ENCODE peak calls at places on chromosomes 7 and 10, in six cellular contexts. One of them, this sample, is unnamed.

GRCh38 chr10:56874950-56875349 is 513.9 kb upstream of the ZWINT start:
- DNase-seq in SW 1271: no peak
- DNase-seq in GM12892: no peak
- DNase-seq in stimulated activated CD4-positive, alpha-beta T cell treated with anti-CD3 and anti-CD28 coated beads, Interleukin-1b, Interleukin-23, amount 100 ng/mL, for 4 hours: no peak
- DNase-seq in HEK293T: no peak
- DNase-seq in AG08395: no peak
- DNase-seq in this sample: no peak

GRCh38 chr7:142553216-142553615 is 196.1 kb upstream of the PRSS1 start:
- DNase-seq in AG08395: peak; percentile 62
- DNase-seq in HEK293T: no peak
- DNase-seq in stimulated activated CD4-positive, alpha-beta T cell treated with anti-CD3 and anti-CD28 coated beads, Interleukin-1b, Interleukin-23, amount 100 ng/mL, for 4 hours: no peak
- DNase-seq in SW 1271: no peak
- DNase-seq in GM12892: no peak
- DNase-seq in this sample: no peak

GRCh38 chr7:79434098-79434497 is 19.4 kb downstream of the MAGI2 start:
- DNase-seq in SW 1271: no peak
- DNase-seq in stimulated activated CD4-positive, alpha-beta T cell treated with anti-CD3 and anti-CD28 coated beads, Interleukin-1b, Interleukin-23, amount 100 ng/mL, for 4 hours: no peak
- DNase-seq in GM12892: no peak
- DNase-seq in AG08395: peak; percentile 36
- DNase-seq in HEK293T: no peak
- DNase-seq in this sample: no peak

GRCh38 chr10:86687750-86688149 is 19.4 kb downstream of the LDB3 start:
- DNase-seq in HEK293T: no peak
- DNase-seq in stimulated activated CD4-positive, alpha-beta T cell treated with anti-CD3 and anti-CD28 coated beads, Interleukin-1b, Interleukin-23, amount 100 ng/mL, for 4 hours: no peak
- DNase-seq in GM12892: no peak
- DNase-seq in SW 1271: no peak
- DNase-seq in AG08395: peak; percentile 75
- DNase-seq in this sample: no peak

GRCh38 chr10:26879744-26880143 is 19.0 kb upstream of the ABI1 start:
- DNase-seq in HEK293T: no peak
- DNase-seq in stimulated activated CD4-positive, alpha-beta T cell treated with anti-CD3 and anti-CD28 coated beads, Interleukin-1b, Interleukin-23, amount 100 ng/mL, for 4 hours: no peak
- DNase-seq in SW 1271: no peak
- DNase-seq in AG08395: no peak
- DNase-seq in GM12892: no peak
- DNase-seq in this sample: peak; percentile 67

GRCh38 chr10:103967433-103968142 is 648 bp downstream of the SLK start:
- DNase-seq in AG08395: peak; percentile 65
- DNase-seq in GM12892: peak; percentile 32
- DNase-seq in SW 1271: peak; percentile 49
- DNase-seq in HEK293T: peak; percentile 53
- DNase-seq in stimulated activated CD4-positive, alpha-beta T cell treated with anti-CD3 and anti-CD28 coated beads, Interleukin-1b, Interleukin-23, amount 100 ng/mL, for 4 hours: no peak
- DNase-seq in this sample: peak; percentile 71

GRCh38 chr7:84735021-84735420 is 451.8 kb downstream of the SEMA3D start:
- DNase-seq in GM12892: no peak
- DNase-seq in HEK293T: no peak
- DNase-seq in SW 1271: no peak
- DNase-seq in AG08395: no peak
- DNase-seq in stimulated activated CD4-positive, alpha-beta T cell treated with anti-CD3 and anti-CD28 coated beads, Interleukin-1b, Interleukin-23, amount 100 ng/mL, for 4 hours: no peak
- DNase-seq in this sample: no peak

GRCh38 chr7:98414205-98414900 is 13.5 kb upstream of the BAIAP2L1 start:
- DNase-seq in SW 1271: no peak
- DNase-seq in AG08395: no peak
- DNase-seq in GM12892: no peak
- DNase-seq in stimulated activated CD4-positive, alpha-beta T cell treated with anti-CD3 and anti-CD28 coated beads, Interleukin-1b, Interleukin-23, amount 100 ng/mL, for 4 hours: no peak
- DNase-seq in HEK293T: no peak
- DNase-seq in this sample: no peak

GRCh38 chr10:104255244-104255981 is 721 bp downstream of the GSTO1 start:
- DNase-seq in GM12892: no peak
- DNase-seq in stimulated activated CD4-positive, alpha-beta T cell treated with anti-CD3 and anti-CD28 coated beads, Interleukin-1b, Interleukin-23, amount 100 ng/mL, for 4 hours: no peak
- DNase-seq in AG08395: peak; percentile 79
- DNase-seq in SW 1271: peak; percentile 58
- DNase-seq in HEK293T: no peak
- DNase-seq in this sample: peak; percentile 58

GRCh38 chr10:111077715-111078504 is 1.1 kb downstream of the ADRA2A start:
- DNase-seq in stimulated activated CD4-positive, alpha-beta T cell treated with anti-CD3 and anti-CD28 coated beads, Interleukin-1b, Interleukin-23, amount 100 ng/mL, for 4 hours: no peak
- DNase-seq in SW 1271: no peak
- DNase-seq in HEK293T: peak; percentile 3
- DNase-seq in AG08395: peak; percentile 34
- DNase-seq in GM12892: no peak
- DNase-seq in this sample: no peak

GRCh38 chr7:157366722-157367121 is 29.9 kb downstream of the DNAJB6 start:
- DNase-seq in HEK293T: no peak
- DNase-seq in stimulated activated CD4-positive, alpha-beta T cell treated with anti-CD3 and anti-CD28 coated beads, Interleukin-1b, Interleukin-23, amount 100 ng/mL, for 4 hours: no peak
- DNase-seq in SW 1271: no peak
- DNase-seq in AG08395: no peak
- DNase-seq in GM12892: no peak
- DNase-seq in this sample: no peak

GRCh38 chr10:63765126-63765525 is 243.9 kb downstream of the REEP3 start:
- DNase-seq in HEK293T: no peak
- DNase-seq in SW 1271: no peak
- DNase-seq in stimulated activated CD4-positive, alpha-beta T cell treated with anti-CD3 and anti-CD28 coated beads, Interleukin-1b, Interleukin-23, amount 100 ng/mL, for 4 hours: no peak
- DNase-seq in AG08395: peak; percentile 56
- DNase-seq in GM12892: no peak
- DNase-seq in this sample: no peak

GRCh38 chr10:5976689-5977470 is 463 bp downstream of the IL15RA start:
- DNase-seq in GM12892: no peak
- DNase-seq in SW 1271: peak; percentile 11
- DNase-seq in stimulated activated CD4-positive, alpha-beta T cell treated with anti-CD3 and anti-CD28 coated beads, Interleukin-1b, Interleukin-23, amount 100 ng/mL, for 4 hours: peak; percentile 15
- DNase-seq in HEK293T: peak; percentile 41
- DNase-seq in AG08395: no peak
- DNase-seq in this sample: peak; percentile 45

GRCh38 chr10:1393481-1393880 is 337.3 kb downstream of the WDR37 start:
- DNase-seq in SW 1271: no peak
- DNase-seq in AG08395: no peak
- DNase-seq in GM12892: no peak
- DNase-seq in HEK293T: no peak
- DNase-seq in stimulated activated CD4-positive, alpha-beta T cell treated with anti-CD3 and anti-CD28 coated beads, Interleukin-1b, Interleukin-23, amount 100 ng/mL, for 4 hours: no peak
- DNase-seq in this sample: no peak

GRCh38 chr10:67629461-67629971 is 66.5 kb downstream of the CTNNA3 start:
- DNase-seq in AG08395: no peak
- DNase-seq in SW 1271: peak; percentile 2
- DNase-seq in GM12892: no peak
- DNase-seq in HEK293T: peak; percentile 12
- DNase-seq in stimulated activated CD4-positive, alpha-beta T cell treated with anti-CD3 and anti-CD28 coated beads, Interleukin-1b, Interleukin-23, amount 100 ng/mL, for 4 hours: no peak
- DNase-seq in this sample: no peak

GRCh38 chr7:74103219-74103772 is 19.7 kb downstream of the LIMK1 start:
- DNase-seq in AG08395: no peak
- DNase-seq in SW 1271: no peak
- DNase-seq in stimulated activated CD4-positive, alpha-beta T cell treated with anti-CD3 and anti-CD28 coated beads, Interleukin-1b, Interleukin-23, amount 100 ng/mL, for 4 hours: no peak
- DNase-seq in HEK293T: no peak
- DNase-seq in GM12892: no peak
- DNase-seq in this sample: no peak

GRCh38 chr7:29894238-29894637 is 87.9 kb downstream of the WIPF3 start:
- DNase-seq in HEK293T: no peak
- DNase-seq in AG08395: no peak
- DNase-seq in GM12892: no peak
- DNase-seq in SW 1271: no peak
- DNase-seq in stimulated activated CD4-positive, alpha-beta T cell treated with anti-CD3 and anti-CD28 coated beads, Interleukin-1b, Interleukin-23, amount 100 ng/mL, for 4 hours: no peak
- DNase-seq in this sample: no peak

GRCh38 chr7:90424720-90425119 is 21.5 kb downstream of the CLDN12 start:
- DNase-seq in SW 1271: no peak
- DNase-seq in AG08395: no peak
- DNase-seq in stimulated activated CD4-positive, alpha-beta T cell treated with anti-CD3 and anti-CD28 coated beads, Interleukin-1b, Interleukin-23, amount 100 ng/mL, for 4 hours: no peak
- DNase-seq in GM12892: peak; percentile 5
- DNase-seq in HEK293T: no peak
- DNase-seq in this sample: no peak

GRCh38 chr7:64320547-64321495 is 7.1 kb downstream of the ZNF736 start:
- DNase-seq in HEK293T: no peak
- DNase-seq in GM12892: no peak
- DNase-seq in AG08395: no peak
- DNase-seq in stimulated activated CD4-positive, alpha-beta T cell treated with anti-CD3 and anti-CD28 coated beads, Interleukin-1b, Interleukin-23, amount 100 ng/mL, for 4 hours: no peak
- DNase-seq in SW 1271: no peak
- DNase-seq in this sample: no peak

GRCh38 chr7:75776295-75776971 is 4.4 kb upstream of the CCL26 start:
- DNase-seq in SW 1271: peak; percentile 21
- DNase-seq in GM12892: no peak
- DNase-seq in HEK293T: no peak
- DNase-seq in stimulated activated CD4-positive, alpha-beta T cell treated with anti-CD3 and anti-CD28 coated beads, Interleukin-1b, Interleukin-23, amount 100 ng/mL, for 4 hours: peak; percentile 45
- DNase-seq in AG08395: peak; percentile 78
- DNase-seq in this sample: peak; percentile 43

GRCh38 chr7:43750016-43750887 is 8.2 kb upstream of the BLVRA start:
- DNase-seq in AG08395: no peak
- DNase-seq in HEK293T: no peak
- DNase-seq in stimulated activated CD4-positive, alpha-beta T cell treated with anti-CD3 and anti-CD28 coated beads, Interleukin-1b, Interleukin-23, amount 100 ng/mL, for 4 hours: no peak
- DNase-seq in SW 1271: no peak
- DNase-seq in GM12892: no peak
- DNase-seq in this sample: no peak

GRCh38 chr10:5840314-5841307 is 27.4 kb upstream of the GDI2 start:
- DNase-seq in GM12892: peak; percentile 77
- DNase-seq in HEK293T: no peak
- DNase-seq in stimulated activated CD4-positive, alpha-beta T cell treated with anti-CD3 and anti-CD28 coated beads, Interleukin-1b, Interleukin-23, amount 100 ng/mL, for 4 hours: no peak
- DNase-seq in SW 1271: no peak
- DNase-seq in AG08395: no peak
- DNase-seq in this sample: no peak

GRCh38 chr10:110268442-110268841 is 36.3 kb downstream of the SMNDC1 start:
- DNase-seq in GM12892: no peak
- DNase-seq in HEK293T: no peak
- DNase-seq in SW 1271: no peak
- DNase-seq in stimulated activated CD4-positive, alpha-beta T cell treated with anti-CD3 and anti-CD28 coated beads, Interleukin-1b, Interleukin-23, amount 100 ng/mL, for 4 hours: no peak
- DNase-seq in AG08395: no peak
- DNase-seq in this sample: no peak

GRCh38 chr10:76882245-76882644 is 755.4 kb downstream of the KCNMA1 start:
- DNase-seq in AG08395: no peak
- DNase-seq in SW 1271: no peak
- DNase-seq in stimulated activated CD4-positive, alpha-beta T cell treated with anti-CD3 and anti-CD28 coated beads, Interleukin-1b, Interleukin-23, amount 100 ng/mL, for 4 hours: no peak
- DNase-seq in HEK293T: no peak
- DNase-seq in GM12892: no peak
- DNase-seq in this sample: no peak

GRCh38 chr10:58266003-58266825 is 1.5 kb downstream of the IPMK start:
- DNase-seq in GM12892: no peak
- DNase-seq in SW 1271: peak; percentile 43
- DNase-seq in stimulated activated CD4-positive, alpha-beta T cell treated with anti-CD3 and anti-CD28 coated beads, Interleukin-1b, Interleukin-23, amount 100 ng/mL, for 4 hours: peak; percentile 6
- DNase-seq in AG08395: peak; percentile 18
- DNase-seq in HEK293T: no peak
- DNase-seq in this sample: peak; percentile 59

GRCh38 chr7:39589323-39590111 is 23.3 kb downstream of the YAE1 start:
- DNase-seq in AG08395: peak; percentile 83
- DNase-seq in HEK293T: peak; percentile 48
- DNase-seq in GM12892: no peak
- DNase-seq in stimulated activated CD4-positive, alpha-beta T cell treated with anti-CD3 and anti-CD28 coated beads, Interleukin-1b, Interleukin-23, amount 100 ng/mL, for 4 hours: peak; percentile 61
- DNase-seq in SW 1271: peak; percentile 60
- DNase-seq in this sample: peak; percentile 18

GRCh38 chr7:70417061-70417655 is 714.8 kb upstream of the GALNT17 start:
- DNase-seq in SW 1271: no peak
- DNase-seq in stimulated activated CD4-positive, alpha-beta T cell treated with anti-CD3 and anti-CD28 coated beads, Interleukin-1b, Interleukin-23, amount 100 ng/mL, for 4 hours: no peak
- DNase-seq in GM12892: no peak
- DNase-seq in AG08395: no peak
- DNase-seq in HEK293T: no peak
- DNase-seq in this sample: no peak

GRCh38 chr7:369981-370621 is 80.1 kb downstream of the FOXL3 start:
- DNase-seq in HEK293T: no peak
- DNase-seq in SW 1271: no peak
- DNase-seq in AG08395: no peak
- DNase-seq in stimulated activated CD4-positive, alpha-beta T cell treated with anti-CD3 and anti-CD28 coated beads, Interleukin-1b, Interleukin-23, amount 100 ng/mL, for 4 hours: no peak
- DNase-seq in GM12892: no peak
- DNase-seq in this sample: no peak